ENCODE peak calls at places on chromosomes 13 and 19, in seven cellular contexts. T is A549, A is stomach, O is HFFc6, Y is right lobe of liver, N is glutamatergic neuron, G is Caco-2. W is an unnamed sample.
A peak's percentile ranks its signal among the peaks of the same experiment; 100 is the strongest.

GRCh38 chr13:101398191-101398590 is 18.1 kb downstream of the NALCN start:
- DNase-seq in T (no peak), A (no peak), O (peak; percentile 71), Y (no peak), N (no peak), G (no peak), W (no peak)

GRCh38 chr19:53977429-53977990 is 13.9 kb upstream of the CACNG6 start:
- DNase-seq in T (peak; percentile 90), A (peak; percentile 69), O (peak; percentile 65), Y (peak; percentile 67), N (peak; percentile 76), G (peak; percentile 50), W (peak; percentile 31)

GRCh38 chr13:33446821-33447481 is 161.4 kb upstream of the STARD13 start:
- DNase-seq in T (no peak), A (peak; percentile 62), O (peak; percentile 9), Y (no peak), N (no peak), G (peak; percentile 50), W (no peak)

GRCh38 chr13:33509642-33510229 is 224.2 kb upstream of the STARD13 start:
- DNase-seq in T (no peak), A (peak; percentile 41), O (peak; percentile 41), Y (no peak), N (no peak), G (no peak), W (no peak)

GRCh38 chr13:45434556-45435371 is 16.6 kb upstream of the SLC25A30 start:
- DNase-seq in T (no peak), A (no peak), O (no peak), Y (peak; percentile 63), N (no peak), G (peak; percentile 40), W (no peak)

GRCh38 chr13:30141773-30142501 is 165.4 kb downstream of the KATNAL1 start:
- DNase-seq in T (no peak), A (no peak), O (no peak), Y (no peak), N (no peak), G (no peak), W (no peak)

GRCh38 chr19:31378404-31378803 is 29.2 kb upstream of the TSHZ3 start:
- DNase-seq in T (no peak), A (no peak), O (peak; percentile 96), Y (no peak), N (no peak), G (no peak), W (peak; percentile 81)

GRCh38 chr13:95212962-95213850 is 88.0 kb downstream of the ABCC4 start:
- DNase-seq in T (no peak), A (no peak), O (no peak), Y (no peak), N (no peak), G (no peak), W (no peak)

GRCh38 chr19:18322318-18322758 is 538 bp downstream of the LSM4 start:
- DNase-seq in T (peak; percentile 66), A (peak; percentile 55), O (peak; percentile 52), Y (no peak), N (peak; percentile 70), G (peak; percentile 71), W (no peak)

GRCh38 chr13:100644328-100644727 is 30.3 kb downstream of the TMTC4 start:
- DNase-seq in T (no peak), A (no peak), O (no peak), Y (no peak), N (no peak), G (no peak), W (no peak)

GRCh38 chr19:14112809-14113385 is 4.7 kb downstream of the PRKACA start:
- DNase-seq in T (no peak), A (no peak), O (no peak), Y (peak; percentile 74), N (no peak), G (no peak), W (no peak)

GRCh38 chr19:33812388-33813330 is 16.0 kb downstream of the KCTD15 start:
- DNase-seq in T (no peak), A (no peak), O (no peak), Y (no peak), N (no peak), G (no peak), W (no peak)

GRCh38 chr13:27504126-27504525 is 53.8 kb upstream of the MTIF3 start:
- DNase-seq in T (no peak), A (no peak), O (no peak), Y (no peak), N (no peak), G (no peak), W (no peak)

GRCh38 chr19:11152318-11153062 is 3.1 kb downstream of the SPC24 start:
- DNase-seq in T (no peak), A (peak; percentile 87), O (peak; percentile 69), Y (peak; percentile 93), N (no peak), G (no peak), W (no peak)

GRCh38 chr13:79673310-79673992 is 192.5 kb downstream of the NDFIP2 start:
- DNase-seq in T (no peak), A (no peak), O (no peak), Y (no peak), N (no peak), G (no peak), W (no peak)

GRCh38 chr19:38879400-38879751 is 1.3 kb upstream of the RINL start:
- DNase-seq in T (no peak), A (no peak), O (no peak), Y (no peak), N (no peak), G (peak; percentile 68), W (no peak)

GRCh38 chr19:39448271-39448670 is 2.9 kb downstream of the SUPT5H start:
- DNase-seq in T (no peak), A (no peak), O (peak; percentile 57), Y (no peak), N (no peak), G (no peak), W (no peak)

GRCh38 chr13:18965347-18965855 is 216.2 kb downstream of the TUBA3C start:
- DNase-seq in T (no peak), A (no peak), O (no peak), Y (no peak), N (no peak), G (no peak), W (no peak)

GRCh38 chr19:15331419-15332310 is 674 bp downstream of the BRD4 start:
- DNase-seq in T (peak; percentile 36), A (peak; percentile 59), O (no peak), Y (peak; percentile 81), N (peak; percentile 58), G (peak; percentile 64), W (no peak)

GRCh38 chr13:76965759-76966421 is 17.6 kb downstream of the ACOD1 start:
- DNase-seq in T (no peak), A (peak; percentile 33), O (peak; percentile 88), Y (peak; percentile 70), N (no peak), G (no peak), W (peak; percentile 41)

GRCh38 chr19:41860419-41861097 is 503 bp downstream of the RPS19 start:
- DNase-seq in T (no peak), A (no peak), O (no peak), Y (no peak), N (no peak), G (no peak), W (no peak)

GRCh38 chr13:44312898-44313551 is 60.6 kb upstream of the SERP2 start:
- DNase-seq in T (peak; percentile 14), A (no peak), O (peak; percentile 94), Y (no peak), N (no peak), G (no peak), W (peak; percentile 76)

GRCh38 chr13:59750860-59751259 is 412.9 kb downstream of the DIAPH3 start:
- DNase-seq in T (no peak), A (no peak), O (peak; percentile 65), Y (no peak), N (peak; percentile 50), G (no peak), W (peak; percentile 36)

GRCh38 chr13:82947121-82948077 is 934.9 kb downstream of the SLITRK1 start:
- DNase-seq in T (no peak), A (no peak), O (peak; percentile 21), Y (no peak), N (no peak), G (no peak), W (no peak)

GRCh38 chr19:35365303-35365702 is 5.6 kb upstream of the GPR42 start:
- DNase-seq in T (no peak), A (peak; percentile 13), O (no peak), Y (no peak), N (no peak), G (no peak), W (no peak)

GRCh38 chr13:113879017-113879416 is 15.1 kb upstream of the GAS6 start:
- DNase-seq in T (no peak), A (no peak), O (no peak), Y (no peak), N (no peak), G (no peak), W (no peak)
- TF ChIP-seq CTCF in T (no peak), A (no peak), O (no peak), Y (no peak), N (no peak), G (no peak), W (no peak)

GRCh38 chr19:52345162-52345561 is 9.1 kb downstream of the ZNF610 start:
- DNase-seq in T (no peak), A (no peak), O (no peak), Y (no peak), N (no peak), G (no peak), W (no peak)

DNA sequence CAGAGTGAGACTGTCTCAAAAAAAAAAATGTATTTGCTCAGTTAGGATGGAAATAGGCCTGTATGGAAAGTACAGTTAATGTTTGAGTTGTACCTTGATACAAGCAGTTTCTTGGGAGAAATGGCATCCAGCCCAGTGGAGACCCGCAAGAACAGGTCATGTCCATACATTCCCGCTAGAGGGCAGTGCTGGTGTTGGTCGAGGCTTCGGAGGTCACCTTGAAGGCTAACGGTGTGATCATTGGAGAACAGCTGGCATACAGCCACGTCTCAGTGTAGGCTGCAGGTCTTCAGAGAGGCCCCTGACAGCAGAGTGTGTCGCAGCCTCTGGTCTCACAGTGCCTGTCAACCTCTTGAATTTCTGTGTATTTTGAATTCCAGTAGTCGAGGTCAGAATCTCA is 7.5 kb downstream of the ZNF610 start:
- DNase-seq in T (no peak), A (peak; percentile 36), O (no peak), Y (no peak), N (peak; percentile 66), G (peak; percentile 40), W (no peak)
- TF ChIP-seq CTCF in T (no peak), A (peak; percentile 41), O (peak; percentile 69), Y (no peak), N (peak; percentile 69), G (no peak), W (peak; percentile 6)

GRCh38 chr13:93233997-93234416 is 7.4 kb downstream of the GPC6 start:
- DNase-seq in T (no peak), A (no peak), O (no peak), Y (peak; percentile 77), N (peak; percentile 18), G (no peak), W (no peak)
- TF ChIP-seq CTCF in T (no peak), A (no peak), O (peak; percentile 40), Y (peak; percentile 33), N (no peak), G (peak; percentile 53), W (no peak)

DNA sequence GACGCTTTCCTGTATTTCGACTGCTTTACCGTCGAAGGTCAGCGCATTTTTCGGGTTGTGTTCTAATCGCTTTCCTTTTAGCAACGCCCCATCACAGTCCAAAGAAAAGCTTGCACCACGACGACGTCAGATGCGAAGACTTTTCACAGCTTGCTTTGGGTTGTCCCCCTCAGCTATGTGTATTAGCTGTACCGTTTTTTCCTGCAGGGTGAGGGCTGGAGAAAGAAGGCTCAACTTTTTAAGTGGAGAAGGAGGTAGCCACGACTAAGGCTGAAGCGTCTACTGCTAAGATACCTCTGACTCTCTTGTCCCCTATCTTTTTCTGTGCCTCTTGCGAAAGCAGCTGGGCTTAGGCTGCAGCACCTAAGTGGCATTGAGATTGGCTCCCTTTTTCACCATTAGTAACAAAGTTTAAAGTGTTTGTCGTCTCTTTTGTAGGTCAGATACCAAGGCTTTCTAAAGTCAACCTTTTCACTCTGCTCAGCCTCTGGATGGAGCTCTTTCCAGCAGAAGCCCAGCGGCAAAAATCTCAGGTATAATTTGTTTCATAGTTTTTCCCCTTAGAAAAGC is 793 bp downstream of the CDADC1 start:
- DNase-seq in T (peak; percentile 3), A (no peak), O (peak; percentile 18), Y (no peak), N (no peak), G (no peak), W (no peak)
- TF ChIP-seq CTCF in T (no peak), A (no peak), O (peak; percentile 22), Y (no peak), N (no peak), G (no peak), W (no peak)

W was measured in AG04449.